ENCODE peak calls at places on chromosomes 13 and 19, in ten cellular contexts. J is fibroblast of lung, G is thoracic aorta, I is cardiac muscle cell, S is HFF-Myc, Q is cardiac fibroblast, W is breast epithelium, Z is body of pancreas, F is HepG2, X is ascending aorta. T is an unnamed sample.

GRCh38 chr13:43908156-43909126 is 28.7 kb downstream of the LACC1 start:
- DNase-seq in I (peak; percentile 77), X (no peak), G (no peak), F (peak; percentile 20), W (no peak), J (peak; percentile 78), Z (peak; percentile 33), Q (peak; percentile 78), S (peak; percentile 29), T (peak; percentile 18)

GRCh38 chr19:9128171-9128570 is 1.4 kb upstream of the OR7G3 start:
- DNase-seq in J (no peak), S (no peak), F (no peak), I (peak; percentile 70), Q (peak; percentile 57), Z (no peak), W (no peak), G (no peak), X (no peak), T (peak; percentile 12)

GRCh38 chr13:38530492-38530891 is 156.4 kb upstream of the FREM2 start:
- DNase-seq in J (peak; percentile 44), S (peak; percentile 2), Q (peak; percentile 43), W (no peak), X (no peak), I (peak; percentile 48), G (no peak), Z (no peak), F (no peak), T (peak; percentile 57)

GRCh38 chr13:113920173-113920572 is 53.7 kb downstream of the C13orf46 start:
- DNase-seq in G (no peak), W (peak; percentile 19), Q (no peak), I (no peak), S (no peak), Z (no peak), X (peak; percentile 27), F (no peak), J (no peak), T (no peak)

GRCh38 chr13:71522976-71523517 is 344.0 kb downstream of the DACH1 start:
- DNase-seq in J (no peak), Z (no peak), Q (no peak), W (no peak), S (no peak), I (no peak), G (no peak), F (no peak), X (no peak), T (no peak)

GRCh38 chr19:45457776-45458175 is 10.0 kb upstream of the FOSB start:
- DNase-seq in Z (no peak), J (no peak), W (no peak), G (no peak), S (no peak), I (no peak), Q (no peak), F (no peak), X (no peak), T (no peak)

GRCh38 chr19:12825259-12826131 is 8.9 kb downstream of the RTBDN start:
- DNase-seq in Z (no peak), I (peak; percentile 73), W (no peak), F (no peak), S (no peak), J (no peak), X (no peak), Q (peak; percentile 52), G (no peak), T (peak; percentile 48)

GRCh38 chr19:4803736-4804695 is 12.5 kb downstream of the FEM1A start:
- DNase-seq in X (no peak), W (no peak), S (no peak), Q (no peak), J (peak; percentile 40), I (peak; percentile 48), G (no peak), Z (peak; percentile 60), F (peak; percentile 66), T (no peak)

GRCh38 chr13:44932850-44933251 is 56.4 kb downstream of the NUFIP1 start:
- DNase-seq in J (peak; percentile 56), X (no peak), S (no peak), W (no peak), I (peak; percentile 80), F (no peak), G (no peak), Q (peak; percentile 89), Z (no peak), T (peak; percentile 89)

GRCh38 chr19:28377077-28377476 is 835.9 kb downstream of the UQCRFS1 start:
- DNase-seq in Z (no peak), F (no peak), X (no peak), Q (peak; percentile 13), J (peak; percentile 3), S (no peak), W (no peak), G (no peak), I (peak; percentile 7), T (no peak)

GRCh38 chr13:35789335-35790166 is 313.1 kb upstream of the MAB21L1 start:
- DNase-seq in G (no peak), J (peak; percentile 62), X (no peak), I (peak; percentile 66), Z (no peak), W (no peak), F (peak; percentile 16), Q (peak; percentile 71), S (peak; percentile 31), T (peak; percentile 67)

GRCh38 chr19:18203408-18203862 is 407 bp downstream of the RAB3A start:
- DNase-seq in X (peak; percentile 81), Q (no peak), Z (peak; percentile 32), J (no peak), I (peak; percentile 22), W (no peak), G (no peak), F (no peak), S (no peak), T (peak; percentile 50)

GRCh38 chr19:18203863-18204393 is at the start of gene RAB3A:
- DNase-seq in F (peak; percentile 99), X (peak; percentile 100), W (peak; percentile 99), Q (peak; percentile 100), Z (peak; percentile 100), S (peak; percentile 97), J (peak; percentile 100), G (peak; percentile 100), I (peak; percentile 100), T (peak; percentile 100)

GRCh38 chr19:18205180-18205915 is 1.5 kb upstream of the RAB3A start:
- DNase-seq in I (peak; percentile 77), Z (peak; percentile 76), G (peak; percentile 72), Q (peak; percentile 76), F (no peak), J (peak; percentile 82), W (peak; percentile 75), X (peak; percentile 92), S (no peak), T (peak; percentile 84)

GRCh38 chr19:18204394-18205179 is 745 bp upstream of the RAB3A start:
- DNase-seq in F (no peak), G (no peak), S (no peak), X (peak; percentile 84), I (no peak), Z (no peak), J (no peak), Q (no peak), W (no peak), T (no peak)

GRCh38 chr19:18202759-18203407 is 959 bp downstream of the RAB3A start:
- DNase-seq in Z (no peak), Q (peak; percentile 25), S (no peak), F (no peak), J (no peak), G (no peak), W (no peak), I (peak; percentile 29), X (no peak), T (no peak)
- H3K4me3 ChIP-seq in Z (peak overlapping the region; percentile 32), Q (peak overlapping the region; percentile 85), S (peak overlapping the region; percentile 71), F (peak overlapping the region; percentile 94), J (peak overlapping the region; percentile 87), G (peak overlapping the region; percentile 91), W (peak overlapping the region; percentile 77), I (peak overlapping the region; percentile 60), X (peak overlapping the region; percentile 82), T (peak overlapping the region; percentile 80)

GRCh38 chr13:23660249-23660648 is 90.0 kb downstream of the TNFRSF19 start:
- DNase-seq in I (no peak), X (no peak), Z (no peak), W (no peak), F (no peak), G (no peak), J (no peak), S (no peak), Q (no peak), T (no peak)

GRCh38 chr13:23657056-23657455 is 86.8 kb downstream of the TNFRSF19 start:
- DNase-seq in J (no peak), G (no peak), X (no peak), Q (no peak), I (no peak), W (no peak), F (no peak), S (no peak), Z (no peak), T (no peak)

GRCh38 chr13:23656637-23657036 is 86.4 kb downstream of the TNFRSF19 start:
- DNase-seq in I (peak; percentile 73), G (no peak), Q (peak; percentile 82), X (no peak), S (peak; percentile 56), W (no peak), F (peak; percentile 45), Z (no peak), J (peak; percentile 93), T (peak; percentile 93)

GRCh38 chr13:23655321-23655720 is 85.1 kb downstream of the TNFRSF19 start:
- DNase-seq in Z (no peak), X (no peak), Q (no peak), I (no peak), W (no peak), S (no peak), F (no peak), J (no peak), G (no peak), T (no peak)

GRCh38 chr13:23658929-23659541 is 88.8 kb downstream of the TNFRSF19 start:
- DNase-seq in Q (no peak), W (no peak), Z (no peak), X (no peak), I (no peak), J (no peak), G (no peak), S (no peak), F (no peak), T (no peak)
- TF ChIP-seq CTCF in Q (no peak), W (no peak), Z (no peak), X (no peak), I (no peak), J (no peak), G (no peak), S (no peak), F (no peak), T (no peak)

DNA sequence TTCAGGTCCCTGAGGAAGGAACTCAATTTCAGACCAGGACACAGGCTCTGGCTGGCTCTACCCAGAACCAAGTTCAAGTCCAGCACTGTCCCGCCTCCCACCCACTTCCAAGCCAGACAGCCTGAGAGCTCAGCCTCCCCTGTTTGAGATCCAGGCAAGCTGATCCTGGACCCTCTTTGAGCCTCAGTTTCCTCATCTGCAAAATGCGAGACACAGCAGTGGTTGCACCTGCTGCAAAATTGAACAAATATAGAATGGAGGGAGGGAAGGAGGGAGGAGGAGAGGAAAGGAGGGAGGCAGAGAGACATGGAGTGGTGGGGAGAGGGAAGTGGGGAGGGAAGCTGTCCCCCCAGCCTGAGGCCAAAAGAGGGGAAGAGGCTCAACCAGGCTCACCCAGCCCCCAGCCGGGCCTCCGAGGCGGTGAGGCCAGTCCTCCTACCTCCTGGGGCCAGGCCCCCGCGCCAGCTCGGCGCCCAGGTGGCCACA is 721 bp downstream of the TMEM221 start:
- DNase-seq in J (no peak), W (no peak), F (no peak), S (no peak), G (no peak), X (no peak), I (no peak), Q (no peak), Z (no peak), T (no peak)
- H3K4me3 ChIP-seq in J (peak overlapping the region; percentile 10), W (peak overlapping the region; percentile 57), F (peak overlapping the region; percentile 47), S (no peak overlapping the region), G (peak overlapping the region; percentile 70), X (peak overlapping the region; percentile 52), I (peak overlapping the region; percentile 52), Q (peak overlapping the region; percentile 14), Z (no peak overlapping the region), T (no peak overlapping the region)

GRCh38 chr13:21034602-21035190 is 26.7 kb downstream of the LATS2 start:
- DNase-seq in G (no peak), W (no peak), S (no peak), J (no peak), X (no peak), F (no peak), Q (peak; percentile 53), I (peak; percentile 66), Z (no peak), T (no peak)
- TF ChIP-seq CTCF in G (no peak), W (no peak), S (no peak), J (no peak), X (no peak), F (no peak), Q (peak; percentile 47), I (peak; percentile 45), Z (no peak), T (no peak)